ENCODE peak calls at places on chromosomes 1 and 21, in five cellular contexts. G, C, U, B and I are unnamed samples.

GRCh38 chr1:78223417-78224215 is 177.8 kb downstream of the GIPC2 start:
- DNase-seq in B (no peak), U (no peak), C (no peak), G (no peak), I (peak)

GRCh38 chr1:27504588-27505419 is 14.8 kb upstream of the WASF2 start:
- DNase-seq in B (no peak), C (peak), U (peak), G (no peak), I (no peak)

GRCh38 chr1:47694011-47694890 is 256.4 kb downstream of the FOXD2 start:
- DNase-seq in G (no peak), C (peak), U (no peak), B (no peak), I (no peak)

GRCh38 chr21:14762734-14763694 is 216.9 kb upstream of the SAMSN1 start:
- DNase-seq in G (peak), B (no peak), U (no peak), C (no peak), I (no peak)

GRCh38 chr1:157170677-157171515 is 32.7 kb upstream of the ETV3 start:
- DNase-seq in C (no peak), U (no peak), G (peak), B (peak), I (peak)

GRCh38 chr1:190098756-190099155 is 378.9 kb downstream of the BRINP3 start:
- DNase-seq in B (no peak), U (no peak), C (no peak), G (no peak), I (no peak)

GRCh38 chr21:41568606-41569385 is 60.8 kb upstream of the TMPRSS2 start:
- DNase-seq in G (no peak), B (no peak), C (no peak), U (no peak), I (no peak)

GRCh38 chr1:35835398-35835797 is 27.6 kb downstream of the AGO4 start:
- DNase-seq in B (no peak), U (no peak), C (no peak), G (no peak), I (no peak)

GRCh38 chr21:36759348-36760083 is 60.6 kb downstream of the SIM2 start:
- DNase-seq in B (no peak), C (no peak), G (no peak), U (no peak), I (no peak)

GRCh38 chr1:158494737-158495136 is 22.7 kb downstream of the OR10R2 start:
- DNase-seq in G (no peak), C (no peak), B (no peak), U (no peak), I (no peak)

GRCh38 chr1:161193561-161194235 is 5.2 kb downstream of the ADAMTS4 start:
- DNase-seq in C (no peak), U (no peak), G (no peak), B (no peak), I (no peak)

GRCh38 chr1:147600119-147601111 is 59.1 kb downstream of the BCL9 start:
- DNase-seq in B (no peak), C (no peak), G (peak), U (no peak), I (peak)
- TF ChIP-seq CTCF in B (no peak), C (no peak), G (no peak), U (no peak), I (no peak)

DNA sequence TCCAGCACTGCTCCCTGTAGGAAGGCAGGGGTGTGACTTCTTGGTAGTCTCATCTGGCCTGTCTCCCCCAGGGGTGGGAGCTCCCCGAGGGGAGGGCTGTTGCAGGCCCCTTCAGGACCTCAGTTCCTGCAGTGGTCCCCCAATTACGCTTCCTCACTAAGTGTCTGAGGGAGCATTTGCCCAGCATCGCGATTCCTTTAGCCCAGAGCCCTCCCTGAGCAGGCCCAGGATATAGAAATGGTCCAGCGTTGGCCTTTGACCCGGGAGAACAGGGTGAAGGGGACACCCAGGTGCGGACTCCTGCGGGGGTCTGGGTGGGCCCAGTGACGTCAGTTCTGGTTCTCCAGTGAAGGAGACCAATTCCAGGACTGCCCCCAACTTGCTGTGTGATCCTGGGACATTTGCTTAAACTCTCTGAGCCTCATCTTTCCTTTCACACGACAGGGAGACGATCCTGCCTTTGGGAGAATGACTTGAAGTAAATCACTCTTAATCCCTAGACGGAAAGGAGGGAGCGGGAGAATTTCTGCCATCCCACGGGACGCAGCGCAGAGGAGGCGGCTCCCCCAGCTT is 32.6 kb upstream of the BTG2 start:
- DNase-seq in C (no peak), G (peak), B (no peak), U (no peak), I (no peak)
- H3K4me3 ChIP-seq in C (no peak), G (peak), B (no peak), U (no peak), I (no peak)

GRCh38 chr1:244800821-244801220 is 34.6 kb upstream of the COX20 start:
- DNase-seq in U (no peak), G (no peak), B (no peak), C (no peak), I (no peak)
- TF ChIP-seq CTCF in U (no peak), G (no peak), B (no peak), C (no peak), I (no peak)

DNA sequence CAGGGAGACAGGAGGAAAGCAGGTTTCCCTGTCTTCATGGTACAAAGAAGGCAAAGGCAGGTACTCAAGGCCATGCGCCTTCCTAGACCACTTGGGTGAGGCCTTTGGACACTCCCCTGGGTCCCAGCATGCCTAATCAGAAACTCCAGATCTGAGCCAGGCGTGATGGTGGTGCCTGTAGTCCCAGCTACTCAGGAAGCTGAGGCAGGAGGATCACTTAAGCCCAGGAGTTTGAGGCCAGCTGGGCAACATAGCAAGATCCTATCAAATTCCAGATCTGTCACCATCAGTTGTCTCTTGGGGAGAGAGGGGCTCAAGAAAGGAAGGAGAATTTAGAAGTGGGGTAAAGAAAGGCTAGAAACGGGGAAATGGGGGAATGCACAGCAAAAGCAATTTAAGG is 96.3 kb upstream of the SLC25A33 start:
- DNase-seq in U (no peak), B (no peak), G (no peak), C (no peak), I (no peak)
- H3K4me3 ChIP-seq in U (no peak), B (no peak), G (no peak), C (no peak), I (no peak)

GRCh38 chr1:178093150-178093957 is 550 bp upstream of the RASAL2 start:
- DNase-seq in U (peak), B (no peak), C (peak), G (peak), I (peak)
- TF ChIP-seq CTCF in U (no peak), B (no peak), C (no peak), G (no peak), I (peak)

GRCh38 chr1:178243119-178243518 is 149.2 kb downstream of the RASAL2 start:
- DNase-seq in G (no peak), U (no peak), B (no peak), C (no peak), I (no peak)

GRCh38 chr1:178241057-178241456 is 147.2 kb downstream of the RASAL2 start:
- DNase-seq in B (no peak), U (no peak), G (no peak), C (no peak), I (peak)

GRCh38 chr1:178243890-178244289 is 150.0 kb downstream of the RASAL2 start:
- DNase-seq in B (no peak), C (no peak), G (no peak), U (no peak), I (no peak)

GRCh38 chr1:178241837-178242236 is 147.9 kb downstream of the RASAL2 start:
- DNase-seq in U (no peak), C (no peak), G (no peak), B (no peak), I (no peak)

DNA sequence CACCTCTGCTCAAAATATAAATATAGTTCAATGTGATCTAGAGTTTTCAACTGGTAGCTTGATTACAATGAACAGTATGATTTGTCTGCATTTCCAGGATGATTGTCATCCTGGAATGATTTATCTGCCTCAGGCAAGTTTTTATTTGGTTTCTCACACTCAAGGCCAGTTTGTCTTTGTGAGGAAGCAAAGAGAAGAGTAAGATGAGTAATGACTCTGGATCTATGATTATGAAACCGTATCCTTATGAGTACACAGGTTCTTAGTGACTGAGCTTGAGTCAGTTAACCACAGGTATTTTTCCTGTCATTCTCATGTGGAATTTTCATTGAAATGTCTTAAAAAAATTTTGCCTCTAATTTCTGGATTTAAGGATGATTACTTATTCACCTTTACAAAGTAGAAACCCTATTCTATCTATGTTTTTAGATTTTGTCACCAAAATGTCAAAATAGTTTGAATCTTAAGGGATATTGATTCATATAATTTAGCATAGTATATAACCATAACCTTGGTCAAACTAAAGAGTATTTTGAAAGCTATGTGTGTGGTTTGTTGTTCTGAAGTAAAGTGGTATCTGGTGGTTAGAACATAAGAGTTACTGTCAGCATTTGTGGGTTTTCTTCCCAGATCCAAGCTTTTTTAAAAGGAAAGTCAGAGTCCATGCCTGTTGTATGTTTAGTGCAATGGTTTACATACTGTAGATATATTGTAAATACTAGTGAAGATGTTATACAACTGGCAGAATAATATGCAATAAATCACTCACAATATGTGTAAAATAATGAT is 145.0 kb downstream of the RASAL2 start:
- DNase-seq in G (no peak), B (no peak), C (no peak), U (no peak), I (peak)
- H3K4me3 ChIP-seq in G (no peak), B (no peak), C (no peak), U (no peak), I (no peak)

DNA sequence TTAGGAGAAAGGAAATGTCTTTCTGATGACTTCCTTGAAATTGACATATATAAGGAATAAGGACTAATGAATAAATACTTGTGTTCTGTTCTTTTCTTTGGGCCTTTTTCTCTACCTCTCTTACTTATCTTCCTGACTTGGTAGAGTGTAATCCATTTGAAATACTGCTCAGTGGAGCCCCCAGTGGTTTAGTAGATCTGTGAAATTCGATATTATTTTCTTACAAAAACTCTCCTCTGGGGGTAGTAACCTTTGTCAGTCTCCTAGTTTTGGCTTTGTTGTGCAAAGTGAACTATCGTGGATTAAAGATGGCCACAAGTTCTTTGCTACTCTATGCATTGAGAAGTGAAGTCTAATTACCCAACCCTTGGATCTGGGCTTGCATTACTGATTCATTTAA is 48.8 kb downstream of the DUSP10 start:
- DNase-seq in B (no peak), G (peak), C (no peak), U (no peak), I (no peak)
- TF ChIP-seq CTCF in B (no peak), G (peak), C (no peak), U (no peak), I (no peak)